ENCODE peak calls at places on chromosomes 16 and 17, in nine cellular contexts. B, A, D, M, Q, V, I, L and E are unnamed samples.

GRCh38 chr17:77479817-77480508 is 339.2 kb downstream of the SEC14L1 start:
- DNase-seq in B (no peak), A (no peak), D (no peak), M (no peak), Q (no peak), V (peak), I (no peak), L (no peak), E (no peak)

GRCh38 chr17:49691677-49692191 is 13.8 kb upstream of the SPOP start:
- DNase-seq in B (no peak), A (no peak), D (no peak), M (no peak), Q (no peak), V (no peak), I (no peak), L (no peak), E (no peak)

GRCh38 chr17:57512258-57512657 is 232.8 kb downstream of the CCDC182 start:
- DNase-seq in B (no peak), A (no peak), D (no peak), M (no peak), Q (no peak), V (no peak), I (no peak), L (no peak), E (no peak)

GRCh38 chr17:76359375-76359774 is 5.7 kb upstream of the PRPSAP1 start:
- DNase-seq in B (no peak), A (no peak), D (no peak), M (no peak), Q (no peak), V (no peak), I (no peak), L (no peak), E (no peak)

GRCh38 chr17:75731086-75731715 is 9.9 kb downstream of the ITGB4 start:
- DNase-seq in B (no peak), A (no peak), D (no peak), M (no peak), Q (no peak), V (no peak), I (no peak), L (no peak), E (no peak)

GRCh38 chr17:9274119-9274445 is 252.8 kb downstream of the NTN1 start:
- DNase-seq in B (no peak), A (no peak), D (no peak), M (no peak), Q (no peak), V (no peak), I (no peak), L (no peak), E (no peak)

GRCh38 chr16:88758227-88758943 is 26.6 kb downstream of the PIEZO1 start:
- DNase-seq in B (no peak), A (no peak), D (no peak), M (peak), Q (peak), V (peak), I (no peak), L (no peak), E (no peak)

GRCh38 chr17:80486692-80487091 is 10.3 kb upstream of the NPTX1 start:
- DNase-seq in B (no peak), A (no peak), D (no peak), M (no peak), Q (no peak), V (no peak), I (no peak), L (no peak), E (no peak)

GRCh38 chr17:35900280-35900679 is 20.1 kb upstream of the CCL5 start:
- DNase-seq in B (no peak), A (no peak), D (no peak), M (no peak), Q (no peak), V (no peak), I (no peak), L (no peak), E (no peak)

GRCh38 chr17:2067559-2067958 is 12.7 kb downstream of the HIC1 start:
- DNase-seq in B (no peak), A (peak), D (peak), M (no peak), Q (no peak), V (no peak), I (peak), L (no peak), E (no peak)

GRCh38 chr16:89586218-89586617 is 10.7 kb downstream of the CPNE7 start:
- DNase-seq in B (no peak), A (no peak), D (no peak), M (no peak), Q (no peak), V (no peak), I (no peak), L (no peak), E (no peak)

GRCh38 chr17:28493467-28493866 is 12.7 kb upstream of the FOXN1 start:
- DNase-seq in B (no peak), A (no peak), D (no peak), M (peak), Q (no peak), V (no peak), I (peak), L (no peak), E (no peak)